ENCODE peak calls at places on chromosomes 11 and 22, in four cellular contexts. K, A, W and B are unnamed samples.

GRCh38 chr11:13440100-13440855 is 22.7 kb downstream of the BTBD10 start:
- DNase-seq in W (no peak), A (no peak), K (no peak), B (no peak)

GRCh38 chr22:29784451-29785361 is 17.5 kb downstream of the UQCR10 start:
- DNase-seq in K (no peak), A (no peak), W (no peak), B (peak; percentile 38)

GRCh38 chr11:63840356-63841060 is 1.6 kb downstream of the MARK2 start:
- DNase-seq in K (no peak), A (no peak), W (no peak), B (no peak)

GRCh38 chr11:27933992-27934829 is 173.7 kb downstream of the KIF18A start:
- DNase-seq in W (no peak), K (peak; percentile 34), A (no peak), B (no peak)

GRCh38 chr11:69160296-69161116 is 4.8 kb downstream of the SMIM38 start:
- DNase-seq in K (no peak), A (no peak), W (peak; percentile 47), B (no peak)

GRCh38 chr22:39959640-39960447 is at the start of gene TMA7B:
- DNase-seq in K (peak; percentile 31), W (peak; percentile 52), A (no peak), B (no peak)

GRCh38 chr11:134664863-134665535 is 253.0 kb upstream of the B3GAT1 start:
- DNase-seq in K (no peak), A (no peak), W (no peak), B (no peak)

GRCh38 chr11:121521145-121522042 is 68.6 kb upstream of the SORL1-AS1 start:
- DNase-seq in A (peak; percentile 38), W (no peak), K (no peak), B (no peak)

GRCh38 chr11:10599388-10600175 is 31.1 kb upstream of the LYVE1 start:
- DNase-seq in K (no peak), W (no peak), A (no peak), B (peak; percentile 68)

GRCh38 chr11:113574586-113574985 is 99.4 kb upstream of the DRD2 start:
- DNase-seq in A (no peak), W (no peak), K (no peak), B (no peak)

GRCh38 chr11:32436751-32437405 is 1.5 kb upstream of the WT1 start:
- DNase-seq in K (peak; percentile 36), A (no peak), W (no peak), B (no peak)

GRCh38 chr11:32435152-32435480 is 223 bp downstream of the WT1 start:
- DNase-seq in A (no peak), W (no peak), K (no peak), B (no peak)

GRCh38 chr11:32437406-32438345 is 2.3 kb upstream of the WT1 start:
- DNase-seq in A (no peak), K (peak; percentile 53), W (no peak), B (no peak)

GRCh38 chr11:32435511-32435946 is at the start of gene WT1:
- DNase-seq in K (peak; percentile 76), A (no peak), W (peak; percentile 84), B (no peak)

DNA sequence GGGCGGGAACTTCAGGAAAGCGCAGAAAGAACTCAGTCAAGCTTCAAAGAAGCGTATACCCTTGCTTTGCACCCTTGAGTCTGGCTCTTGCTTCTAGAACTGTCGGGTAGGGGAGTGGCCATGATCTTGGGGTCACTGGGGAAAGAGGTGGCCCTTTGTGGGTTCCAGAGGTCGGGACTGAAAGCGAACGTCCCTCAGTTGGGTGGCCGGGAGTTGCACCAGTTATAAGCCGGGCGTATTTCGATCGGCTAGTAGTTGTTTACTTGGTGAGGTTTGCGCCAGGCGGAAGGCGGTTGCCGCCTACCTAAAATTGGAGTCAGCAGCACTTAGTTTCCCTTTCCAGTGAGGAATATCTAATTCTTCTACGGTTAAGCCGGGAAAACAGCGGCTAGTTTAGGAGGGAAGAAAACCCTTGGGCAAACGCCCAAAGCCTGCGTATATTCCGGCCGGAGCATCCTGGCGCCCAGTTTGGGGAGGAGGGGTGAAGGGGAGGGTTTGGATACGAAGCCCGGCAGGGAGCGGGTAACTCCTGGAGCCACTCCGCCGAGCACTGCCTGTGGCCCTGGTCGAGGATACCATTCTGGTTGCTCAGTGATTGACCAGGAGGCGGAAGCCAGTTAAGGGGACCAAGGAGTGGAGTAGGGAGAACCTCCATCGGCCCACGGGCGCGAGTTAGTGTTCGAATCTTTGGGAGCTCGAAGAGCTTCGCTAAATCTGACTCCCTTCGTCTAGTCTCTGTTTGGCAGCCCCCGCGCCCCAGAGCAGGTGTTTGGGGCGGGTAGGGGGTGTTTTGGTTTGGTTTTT is 810 bp upstream of the WT1 start:
- DNase-seq in W (no peak), A (no peak), K (peak; percentile 50), B (no peak)
- TF ChIP-seq CREM in W (no peak), A (no peak), K (no peak), B (no peak)

DNA sequence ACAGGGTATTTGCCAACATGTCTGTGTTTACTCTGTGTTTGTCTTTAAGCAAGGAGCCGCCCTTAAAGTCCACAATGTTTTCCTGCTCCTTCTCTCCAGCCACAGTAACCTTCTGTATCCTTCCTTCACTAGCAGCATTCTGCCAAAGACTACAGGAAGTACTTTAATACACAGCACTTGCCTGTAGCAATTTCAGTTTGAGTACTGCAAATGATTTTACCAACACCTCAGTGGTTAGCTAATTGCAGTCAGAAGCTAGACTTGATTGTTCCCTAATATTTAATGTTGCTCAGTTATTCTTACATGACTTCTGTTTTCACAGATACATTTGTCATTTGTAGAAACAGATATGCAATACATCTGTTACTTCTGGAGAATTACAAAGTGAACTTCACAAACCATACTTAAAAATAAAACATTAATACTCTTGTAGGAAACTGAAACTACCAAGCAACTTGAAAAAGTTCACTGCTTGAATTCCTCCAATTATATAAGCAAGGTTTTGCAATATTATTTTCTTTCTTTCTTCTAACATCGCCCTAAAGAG is 69.1 kb downstream of the FCHSD2 start:
- DNase-seq in W (no peak), A (peak; percentile 72), K (no peak), B (no peak)
- TF ChIP-seq CREM in W (no peak), A (peak; percentile 29), K (no peak), B (no peak)

DNA sequence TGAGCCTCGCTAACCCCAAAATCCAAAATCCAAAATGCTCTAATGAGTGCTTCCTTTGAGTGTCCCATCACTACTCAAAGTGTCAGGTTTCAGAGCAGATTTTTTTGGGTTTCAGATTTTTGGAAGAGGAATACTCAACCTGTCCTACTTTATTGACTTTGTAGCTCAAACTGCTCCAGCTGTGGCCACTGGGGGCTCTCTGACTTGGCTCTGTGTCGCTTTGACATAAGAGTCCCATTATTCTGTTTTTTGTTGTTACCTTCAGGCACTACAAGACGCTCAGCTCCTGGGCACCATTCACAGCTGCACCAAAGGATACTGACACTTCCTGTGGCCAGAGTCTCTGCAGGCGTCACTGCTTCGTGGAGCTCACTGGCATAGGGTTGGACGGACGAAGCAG is 41.1 kb downstream of the PHF21B start:
- DNase-seq in W (no peak), A (no peak), K (no peak), B (no peak)
- TF ChIP-seq CREM in W (no peak), A (no peak), K (no peak), B (no peak)

GRCh38 chr22:45548441-45548840 is 45.8 kb downstream of the FBLN1 start:
- DNase-seq in A (no peak), W (no peak), K (no peak), B (no peak)

GRCh38 chr22:45549739-45550138 is 47.1 kb downstream of the FBLN1 start:
- DNase-seq in K (no peak), A (no peak), W (no peak), B (no peak)

GRCh38 chr22:45550416-45550815 is 47.7 kb downstream of the FBLN1 start:
- DNase-seq in W (no peak), A (no peak), K (no peak), B (no peak)

GRCh38 chr22:45550891-45551290 is 48.2 kb downstream of the FBLN1 start:
- DNase-seq in A (no peak), W (no peak), K (no peak), B (no peak)

DNA sequence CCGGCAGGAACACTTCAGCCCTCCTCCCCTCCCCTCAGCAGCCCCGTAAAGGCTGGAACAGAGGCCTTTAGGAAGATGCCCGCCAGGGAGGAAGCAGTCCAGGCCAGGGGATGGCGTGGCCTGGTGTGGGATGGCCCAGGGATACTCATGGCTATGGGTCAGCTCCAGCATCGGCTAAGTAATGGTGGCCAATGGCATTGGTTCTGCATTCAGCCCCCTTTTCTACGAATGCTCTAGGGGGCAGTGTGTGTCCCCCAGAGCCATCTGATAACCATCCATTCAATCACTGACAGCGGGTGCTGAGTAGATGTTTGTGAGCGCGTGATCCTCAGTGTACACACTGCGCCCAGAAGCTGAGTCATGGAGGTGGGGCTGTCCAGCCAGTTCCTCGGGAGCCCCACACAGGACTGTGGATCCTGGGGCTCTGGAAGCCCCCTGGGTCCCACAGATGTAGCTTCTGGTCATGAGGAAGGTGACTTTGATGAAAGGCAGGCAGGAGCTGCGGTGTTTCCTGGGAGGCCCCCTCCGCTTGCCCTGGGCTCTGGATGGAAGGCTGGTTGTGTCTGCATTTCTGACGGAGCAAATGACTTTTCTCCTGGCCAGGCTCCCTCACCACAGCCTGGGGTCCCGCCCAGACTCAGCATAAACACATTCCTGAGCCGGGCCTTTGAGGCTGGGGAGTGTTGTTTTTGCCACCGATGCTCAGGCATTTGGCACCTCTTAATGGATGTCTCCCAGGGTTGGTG is 46.5 kb downstream of the FBLN1 start:
- DNase-seq in A (no peak), K (no peak), W (peak; percentile 37), B (no peak)
- TF ChIP-seq CREM in A (no peak), K (no peak), W (peak; percentile 6), B (no peak)

DNA sequence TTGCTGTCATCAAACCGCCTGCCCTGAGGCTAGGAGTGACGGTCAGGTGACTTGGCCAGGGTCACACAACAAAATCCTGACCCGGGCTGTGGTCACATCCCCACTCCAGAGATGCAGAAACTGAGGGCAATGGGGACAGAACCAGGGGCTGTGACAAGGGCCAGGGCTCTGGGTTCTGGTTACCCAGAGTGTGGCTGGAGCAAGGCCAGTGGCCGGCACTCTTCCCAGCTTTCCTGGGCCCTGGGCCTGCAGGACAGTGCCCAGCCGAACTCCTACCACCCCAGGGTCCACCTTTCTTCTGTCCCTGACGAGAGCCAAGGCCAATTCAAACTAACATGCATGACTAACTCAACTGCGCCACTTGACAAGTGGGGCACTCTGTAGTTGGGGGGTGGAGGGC is 35.9 kb downstream of the ARVCF start:
- DNase-seq in A (no peak), W (no peak), K (no peak), B (no peak)
- TF ChIP-seq CREM in A (no peak), W (no peak), K (no peak), B (no peak)

DNA sequence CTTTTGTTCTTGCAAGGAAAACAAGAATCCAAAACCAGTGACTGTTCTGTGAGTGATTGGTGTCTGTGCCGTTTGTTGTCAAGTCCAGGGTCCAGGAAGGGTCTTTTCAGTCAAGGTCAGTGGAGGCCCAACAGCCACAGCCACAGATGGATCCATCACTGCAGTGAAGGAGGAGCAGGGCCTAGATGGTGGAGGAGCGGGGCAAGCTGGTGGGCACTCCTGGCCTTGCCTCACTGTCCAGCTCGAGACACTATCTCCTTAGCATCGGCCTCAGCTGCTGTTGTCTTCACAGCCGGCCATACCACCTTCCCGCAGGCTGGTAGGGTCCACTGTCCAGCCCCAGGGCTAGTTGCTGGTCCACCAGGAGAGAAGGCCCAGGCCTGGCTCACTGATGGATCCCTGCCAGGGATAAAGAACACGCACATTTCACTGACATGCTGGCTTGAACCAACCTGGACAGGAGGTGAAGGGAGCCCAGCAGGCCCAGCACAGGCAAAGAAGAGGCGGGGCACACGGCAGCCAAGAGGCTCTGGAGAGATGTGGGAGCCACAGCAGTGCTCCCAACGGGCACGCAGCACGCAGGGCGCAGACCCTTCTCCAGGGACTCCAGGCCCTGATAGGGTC is 15.2 kb downstream of the POLR3H start:
- DNase-seq in W (no peak), A (no peak), K (no peak), B (peak; percentile 55)
- TF ChIP-seq CREM in W (no peak), A (no peak), K (no peak), B (no peak)

GRCh38 chr22:32698926-32699619 is 102.4 kb upstream of the TIMP3 start:
- DNase-seq in W (no peak), A (no peak), K (no peak), B (no peak)
- TF ChIP-seq CREM in W (no peak), A (no peak), K (no peak), B (no peak)

GRCh38 chr11:85115798-85116197 is 511.3 kb downstream of the DLG2 start:
- DNase-seq in A (no peak), K (no peak), W (no peak), B (no peak)
- TF ChIP-seq CREM in A (no peak), K (no peak), W (no peak), B (no peak)